ENCODE peak calls at places on chromosomes 5 and 9, in four cellular contexts. D is colonic mucosa, I is GM10248, B is tibial nerve. K is an unnamed sample.

GRCh38 chr5:173554038-173554955 is 62.2 kb downstream of the BOD1 start:
- DNase-seq in D (no peak), I (no peak), B (no peak), K (no peak)

GRCh38 chr9:134444040-134444315 is 117.7 kb downstream of the RXRA start:
- DNase-seq in D (no peak), I (no peak), B (no peak), K (no peak)

GRCh38 chr5:165627548-165628170 is 2122.2 kb downstream of the MAT2B start:
- DNase-seq in D (no peak), I (no peak), B (no peak), K (no peak)

GRCh38 chr5:128667148-128667547 is 129.1 kb upstream of the FBN2 start:
- DNase-seq in D (no peak), I (no peak), B (no peak), K (no peak)

GRCh38 chr9:78026416-78026815 is 5.2 kb downstream of the GNAQ start:
- DNase-seq in D (no peak), I (no peak), B (no peak), K (no peak)

GRCh38 chr5:5351288-5352089 is 71.0 kb upstream of the ICE1 start:
- DNase-seq in D (no peak), I (no peak), B (no peak), K (no peak)

GRCh38 chr9:16532681-16533450 is 337.6 kb downstream of the BNC2 start:
- DNase-seq in D (no peak), I (no peak), B (no peak), K (no peak)

GRCh38 chr5:58717303-58718012 is 134.6 kb downstream of the RAB3C start:
- DNase-seq in D (no peak), I (no peak), B (no peak), K (no peak)

GRCh38 chr5:112186401-112186990 is 232.6 kb downstream of the EPB41L4A start:
- DNase-seq in D (peak), I (peak), B (no peak), K (no peak)

GRCh38 chr5:139205586-139205985 is 7.4 kb upstream of the SIL1 start:
- DNase-seq in D (no peak), I (no peak), B (no peak), K (no peak)

GRCh38 chr5:72015103-72015548 is 92.1 kb upstream of the MAP1B start:
- DNase-seq in D (peak), I (no peak), B (no peak), K (no peak)

GRCh38 chr5:111813520-111813919 is 56.5 kb upstream of the NREP start:
- DNase-seq in D (no peak), I (no peak), B (no peak), K (no peak)

GRCh38 chr5:80238778-80239679 is 16.8 kb downstream of the SERINC5 start:
- DNase-seq in D (peak), I (peak), B (peak), K (no peak)

DNA sequence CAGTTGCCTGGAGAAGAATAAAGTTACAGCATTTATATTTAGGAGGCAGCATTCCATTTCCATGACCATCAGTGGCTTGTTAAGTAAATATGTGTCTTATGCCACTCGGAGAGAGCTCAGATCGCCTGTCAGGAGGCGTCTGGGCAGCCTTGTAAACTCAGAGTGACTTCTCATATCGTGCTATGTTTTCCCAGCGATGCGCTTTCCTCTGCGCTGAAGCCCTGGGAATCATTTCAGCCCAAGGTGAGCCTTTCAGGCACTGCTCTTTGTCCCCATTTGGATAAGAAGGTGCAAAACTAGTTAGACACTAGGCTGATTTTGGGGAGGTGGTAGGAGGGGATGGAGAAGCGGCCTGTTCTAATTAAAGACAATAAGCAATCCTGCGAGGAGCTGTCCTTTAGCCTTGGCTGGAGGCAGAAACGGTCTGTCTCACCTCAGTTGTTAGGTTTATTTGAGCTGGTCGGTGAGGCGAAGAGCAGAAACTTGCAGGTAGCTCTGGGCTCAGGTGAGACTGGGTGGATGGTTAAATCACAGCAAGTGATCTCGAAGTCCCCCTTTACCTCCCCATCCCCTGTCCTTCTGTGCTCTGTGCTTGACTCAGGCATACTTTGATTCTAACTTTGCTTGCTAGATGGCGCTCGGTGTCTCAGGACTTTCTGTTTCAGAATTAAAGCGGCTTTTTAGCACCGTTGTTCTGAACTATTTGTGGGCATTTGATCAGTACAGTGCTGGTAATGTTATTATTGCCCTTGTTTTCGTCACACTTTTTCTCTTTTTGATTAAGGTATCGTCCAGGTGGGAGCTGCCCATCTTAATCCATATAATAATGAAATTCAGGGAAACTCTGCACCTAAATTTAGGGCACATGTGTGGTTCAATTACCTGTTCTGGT is 24.6 kb downstream of the NR2F1 start:
- DNase-seq in D (no peak), I (no peak), B (no peak), K (no peak)
- TF ChIP-seq CTCF in D (peak), I (peak), B (peak), K (no peak)

GRCh38 chr9:117425562-117425961 is 10.7 kb upstream of the ASTN2 start:
- DNase-seq in D (no peak), I (no peak), B (no peak), K (no peak)
- TF ChIP-seq CTCF in D (no peak), I (no peak), B (no peak), K (no peak)

DNA sequence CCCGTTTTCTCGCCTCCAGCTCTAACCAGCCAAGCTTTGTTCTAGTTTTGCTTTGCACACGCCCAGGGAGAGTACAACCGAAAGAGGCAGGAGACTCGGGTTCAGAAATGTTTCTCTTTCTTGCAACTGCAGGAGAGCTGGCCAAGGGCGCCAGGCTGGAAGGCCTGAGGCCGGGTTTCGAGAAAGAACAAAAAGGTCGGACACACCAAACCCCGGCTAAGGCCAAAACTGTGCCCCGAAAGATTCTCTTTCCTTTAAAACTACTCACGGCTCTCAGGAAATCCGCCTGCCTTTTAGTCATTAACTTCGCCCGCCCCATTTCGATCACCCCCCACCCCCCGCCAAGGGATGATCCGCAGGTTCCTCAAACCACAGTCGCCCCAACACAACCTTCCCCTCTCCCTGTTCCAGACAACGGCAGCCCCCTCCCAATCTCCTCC is 624 bp downstream of the FEM1C start:
- DNase-seq in D (peak), I (peak), B (peak), K (peak)
- TF ChIP-seq CTCF in D (no peak), I (no peak), B (no peak), K (no peak)

DNA sequence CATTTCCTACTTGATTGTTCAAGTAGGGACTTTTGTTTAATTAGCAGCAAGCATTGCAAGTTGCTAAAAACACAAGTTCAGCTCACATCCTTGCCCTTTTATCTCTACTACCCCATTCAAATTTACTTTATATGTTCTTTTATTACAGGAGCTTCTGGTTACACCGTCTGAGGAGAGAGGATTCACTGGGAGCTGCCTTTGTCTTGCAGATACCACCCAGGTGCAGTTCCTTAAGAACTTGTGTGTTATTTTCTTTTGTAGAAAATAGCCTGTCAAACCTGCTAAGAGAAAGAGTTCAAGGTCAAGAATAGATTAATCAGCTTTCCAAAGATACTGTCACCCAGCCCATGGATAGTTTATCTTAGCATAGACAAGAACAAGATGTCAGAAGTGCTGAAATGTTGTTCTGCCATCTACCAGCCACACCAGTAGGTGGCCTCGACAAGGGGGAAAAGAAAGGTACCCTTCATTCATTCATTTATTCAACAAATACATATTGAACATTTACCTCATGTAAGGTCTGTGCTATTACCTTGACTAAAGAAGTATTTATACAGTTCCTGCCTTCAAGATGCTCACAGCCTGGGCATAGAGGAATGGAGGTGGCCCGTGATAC is 750.3 kb downstream of the MAT2B start:
- DNase-seq in D (no peak), I (no peak), B (no peak), K (no peak)
- TF ChIP-seq CTCF in D (no peak), I (no peak), B (no peak), K (no peak)

DNA sequence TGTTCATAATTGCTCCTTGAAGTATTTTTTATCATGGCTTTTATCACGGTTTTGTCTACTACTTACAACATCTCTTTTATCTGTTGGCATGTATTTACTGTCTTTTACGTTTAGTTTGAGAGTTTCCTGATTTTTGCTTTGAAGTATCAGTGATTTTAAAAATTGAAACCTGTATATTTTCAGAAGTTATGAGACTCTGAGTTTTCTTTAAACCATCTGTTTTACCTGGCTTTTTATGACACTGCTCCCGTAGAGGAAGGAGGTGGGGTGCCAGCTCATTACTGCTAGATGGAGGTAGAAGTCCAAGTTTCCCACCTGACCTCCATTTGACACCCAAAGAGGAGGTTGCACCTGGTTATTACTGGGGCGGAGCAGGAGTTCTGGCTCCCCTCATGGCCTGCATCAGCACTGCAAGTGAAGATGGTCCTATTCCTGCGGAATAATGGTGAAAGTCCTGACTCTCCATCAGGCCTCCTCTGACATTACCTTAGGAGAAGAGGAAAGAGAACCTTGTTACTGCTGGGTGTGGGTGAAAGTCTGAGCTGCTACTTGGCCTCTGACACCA is 10.0 kb upstream of the ZNF131 start:
- DNase-seq in D (peak), I (no peak), B (no peak), K (no peak)
- TF ChIP-seq CTCF in D (peak), I (no peak), B (no peak), K (no peak)

GRCh38 chr9:87595605-87596004 is 97.9 kb downstream of the DAPK1 start:
- DNase-seq in D (no peak), I (no peak), B (no peak), K (no peak)

GRCh38 chr9:87592554-87593394 is 95.1 kb downstream of the DAPK1 start:
- DNase-seq in D (no peak), I (no peak), B (no peak), K (no peak)

GRCh38 chr9:87594218-87594617 is 96.6 kb downstream of the DAPK1 start:
- DNase-seq in D (no peak), I (no peak), B (no peak), K (no peak)

GRCh38 chr9:87596862-87597261 is 99.2 kb downstream of the DAPK1 start:
- DNase-seq in D (peak), I (no peak), B (no peak), K (no peak)

GRCh38 chr9:87594662-87595061 is 97.0 kb downstream of the DAPK1 start:
- DNase-seq in D (no peak), I (no peak), B (no peak), K (no peak)
- TF ChIP-seq CTCF in D (no peak), I (no peak), B (no peak), K (no peak)

DNA sequence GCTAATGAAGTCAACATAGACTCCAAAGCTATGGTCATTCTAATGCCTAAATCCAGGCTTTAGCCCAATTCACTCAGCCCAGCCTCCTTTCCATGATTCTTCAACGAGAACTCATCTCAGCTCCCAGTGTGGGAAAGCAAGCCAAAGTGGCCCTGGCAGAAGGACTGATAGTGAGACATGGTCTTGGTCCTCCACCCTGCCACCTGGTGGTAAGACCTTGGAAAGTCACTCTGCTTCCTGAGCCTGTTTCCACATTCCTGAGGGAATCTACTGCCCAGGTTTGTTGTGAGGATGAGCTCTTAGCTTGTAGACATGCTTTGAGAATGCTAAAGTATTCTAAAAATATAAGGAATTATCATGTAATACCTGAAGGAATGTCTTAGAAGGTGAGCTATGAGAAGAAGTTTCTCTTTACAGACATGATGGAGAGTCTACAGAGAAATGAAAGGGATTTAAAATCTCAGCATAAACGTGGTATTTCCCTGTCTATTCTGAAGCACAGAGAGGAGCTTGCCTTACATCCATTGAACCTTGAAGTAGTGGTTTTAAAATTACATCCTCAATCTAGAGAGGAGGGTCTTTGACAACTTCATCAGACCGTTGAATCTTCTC is 173.5 kb downstream of the TRIM32 start:
- DNase-seq in D (peak), I (peak), B (peak), K (peak)
- TF ChIP-seq CTCF in D (peak), I (peak), B (peak), K (no peak)

GRCh38 chr9:130624154-130624553 is 40.2 kb upstream of the PRDM12 start:
- DNase-seq in D (no peak), I (no peak), B (no peak), K (no peak)

GRCh38 chr9:130623466-130623865 is 40.9 kb upstream of the PRDM12 start:
- DNase-seq in D (no peak), I (no peak), B (no peak), K (no peak)

GRCh38 chr9:130627896-130628792 is 36.2 kb upstream of the PRDM12 start:
- DNase-seq in D (no peak), I (no peak), B (no peak), K (no peak)

GRCh38 chr9:130627051-130627450 is 37.3 kb upstream of the PRDM12 start:
- DNase-seq in D (no peak), I (no peak), B (no peak), K (no peak)

DNA sequence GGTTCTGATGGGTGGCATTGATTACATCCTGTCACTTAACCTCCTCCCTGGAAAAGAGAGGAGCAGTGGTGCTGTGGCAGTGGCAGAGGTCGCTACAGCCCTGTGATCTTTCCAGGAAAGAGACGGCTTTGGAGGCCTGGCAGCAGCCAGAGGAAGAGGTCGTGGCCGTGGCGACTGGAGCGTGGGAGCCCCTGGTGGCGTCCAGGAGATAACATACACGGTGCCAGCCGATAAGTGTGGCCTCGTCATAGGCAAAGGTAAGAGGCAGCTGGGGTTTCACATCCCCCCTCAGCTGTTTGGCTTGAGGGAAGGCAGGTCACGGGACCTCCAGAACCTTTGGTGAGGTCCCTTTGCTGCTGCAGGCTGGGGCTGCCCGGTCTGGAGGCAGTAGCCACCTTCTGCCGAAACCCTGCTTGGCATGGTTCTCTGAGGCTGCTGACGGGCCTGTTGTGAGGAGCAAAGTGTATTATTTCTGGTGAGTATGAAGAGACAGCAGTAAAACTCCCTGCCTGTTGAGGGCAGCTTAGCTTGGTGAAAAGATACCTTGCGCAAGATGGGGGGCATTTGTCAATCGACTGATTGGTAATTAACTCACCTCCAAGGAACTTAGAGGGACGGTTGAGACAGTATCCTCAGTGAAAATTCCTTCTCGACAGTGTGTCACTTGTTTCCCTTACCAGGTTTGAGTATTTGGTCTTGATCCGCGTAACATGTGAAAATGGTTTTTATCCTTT is 38.0 kb upstream of the PRDM12 start:
- DNase-seq in D (no peak), I (no peak), B (no peak), K (no peak)
- TF ChIP-seq CTCF in D (no peak), I (no peak), B (no peak), K (no peak)

DNA sequence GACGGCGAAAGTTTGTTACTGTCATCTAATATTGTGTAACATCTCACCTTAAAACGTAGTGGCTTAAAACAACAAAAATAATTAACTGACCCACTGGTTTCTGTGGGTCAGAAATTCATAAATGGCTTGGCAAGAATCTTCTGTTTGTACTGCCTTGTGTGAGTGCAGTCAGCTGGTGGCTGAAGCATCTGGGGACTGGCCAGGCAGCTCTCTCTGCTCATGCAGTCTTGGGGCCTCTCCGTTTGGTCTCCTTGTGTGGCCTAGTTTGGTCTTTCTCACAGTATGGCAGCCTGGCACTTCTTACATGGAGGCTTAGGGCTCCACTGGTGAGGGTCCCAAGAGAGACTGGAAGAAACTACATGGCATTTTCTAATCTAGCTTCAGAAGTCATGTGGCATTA is 49.0 kb upstream of the CTXN3 start:
- DNase-seq in D (no peak), I (no peak), B (no peak), K (no peak)
- TF ChIP-seq CTCF in D (no peak), I (no peak), B (no peak), K (no peak)

K was measured in omental fat pad.